ENCODE peak calls at places on chromosomes 3 and 15, in five cellular contexts. One of them, this sample, is unnamed.
A peak's percentile ranks its signal among the peaks of the same experiment; 100 is the strongest.

GRCh38 chr15:99931703-99932603 is 198.7 kb upstream of the LYSMD4 start:
- DNase-seq in kidney: no peak
- DNase-seq in fibroblast of mammary gland: no peak
- DNase-seq in cardiac fibroblast: no peak
- DNase-seq in lower leg skin: peak; percentile 36
- DNase-seq in this sample: peak; percentile 73

GRCh38 chr3:194095464-194095863 is 40.5 kb upstream of the HES1 start:
- DNase-seq in cardiac fibroblast: no peak
- DNase-seq in lower leg skin: peak; percentile 90
- DNase-seq in fibroblast of mammary gland: no peak
- DNase-seq in kidney: peak; percentile 81
- DNase-seq in this sample: no peak

GRCh38 chr3:153129866-153130265 is 32.2 kb upstream of the RAP2B start:
- DNase-seq in kidney: no peak
- DNase-seq in fibroblast of mammary gland: no peak
- DNase-seq in lower leg skin: no peak
- DNase-seq in cardiac fibroblast: no peak
- DNase-seq in this sample: no peak

GRCh38 chr15:67746450-67746849 is 78.9 kb upstream of the SKOR1 start:
- DNase-seq in fibroblast of mammary gland: no peak
- DNase-seq in cardiac fibroblast: no peak
- DNase-seq in lower leg skin: no peak
- DNase-seq in kidney: no peak
- DNase-seq in this sample: no peak

GRCh38 chr15:34754674-34755418 is at the start of gene GJD2:
- DNase-seq in cardiac fibroblast: no peak
- DNase-seq in kidney: peak; percentile 65
- DNase-seq in fibroblast of mammary gland: no peak
- DNase-seq in lower leg skin: no peak
- DNase-seq in this sample: no peak

GRCh38 chr3:142726017-142726416 is 2.2 kb downstream of the TRPC1 start:
- DNase-seq in lower leg skin: no peak
- DNase-seq in cardiac fibroblast: no peak
- DNase-seq in fibroblast of mammary gland: no peak
- DNase-seq in kidney: no peak
- DNase-seq in this sample: no peak

GRCh38 chr3:50170689-50171088 is 15.6 kb downstream of the SEMA3F start:
- DNase-seq in cardiac fibroblast: peak; percentile 90
- DNase-seq in kidney: peak; percentile 93
- DNase-seq in fibroblast of mammary gland: peak; percentile 79
- DNase-seq in lower leg skin: no peak
- DNase-seq in this sample: no peak

GRCh38 chr3:138381950-138382715 is 33.8 kb downstream of the MRAS start:
- DNase-seq in cardiac fibroblast: peak; percentile 61
- DNase-seq in lower leg skin: peak; percentile 92
- DNase-seq in kidney: peak; percentile 93
- DNase-seq in fibroblast of mammary gland: peak; percentile 76
- DNase-seq in this sample: no peak

GRCh38 chr15:89340586-89340985 is 6.0 kb upstream of the POLG start:
- DNase-seq in lower leg skin: no peak
- DNase-seq in cardiac fibroblast: no peak
- DNase-seq in kidney: no peak
- DNase-seq in fibroblast of mammary gland: peak; percentile 6
- DNase-seq in this sample: no peak

GRCh38 chr15:88032787-88033186 is 223.8 kb downstream of the NTRK3 start:
- DNase-seq in kidney: no peak
- DNase-seq in lower leg skin: no peak
- DNase-seq in cardiac fibroblast: no peak
- DNase-seq in fibroblast of mammary gland: peak; percentile 20
- DNase-seq in this sample: no peak

GRCh38 chr15:100083572-100083971 is 258.2 kb downstream of the ADAMTS17 start:
- DNase-seq in lower leg skin: no peak
- DNase-seq in kidney: no peak
- DNase-seq in cardiac fibroblast: no peak
- DNase-seq in fibroblast of mammary gland: no peak
- DNase-seq in this sample: no peak

GRCh38 chr3:134132961-134133360 is 103.2 kb upstream of the SLCO2A1 start:
- DNase-seq in lower leg skin: no peak
- DNase-seq in cardiac fibroblast: peak; percentile 31
- DNase-seq in kidney: no peak
- DNase-seq in fibroblast of mammary gland: peak; percentile 16
- DNase-seq in this sample: no peak

GRCh38 chr3:168398371-168399030 is 302.8 kb upstream of the GOLIM4 start:
- DNase-seq in cardiac fibroblast: peak; percentile 38
- DNase-seq in fibroblast of mammary gland: no peak
- DNase-seq in lower leg skin: no peak
- DNase-seq in kidney: no peak
- DNase-seq in this sample: no peak

GRCh38 chr3:45640091-45640507 is 45.5 kb downstream of the LIMD1 start:
- DNase-seq in fibroblast of mammary gland: no peak
- DNase-seq in lower leg skin: no peak
- DNase-seq in cardiac fibroblast: no peak
- DNase-seq in kidney: no peak
- DNase-seq in this sample: no peak

GRCh38 chr3:194404365-194405140 is 5.5 kb upstream of the GP5 start:
- DNase-seq in kidney: no peak
- DNase-seq in lower leg skin: no peak
- DNase-seq in cardiac fibroblast: peak; percentile 77
- DNase-seq in fibroblast of mammary gland: peak; percentile 65
- DNase-seq in this sample: no peak

GRCh38 chr3:14406762-14407161 is 4.4 kb downstream of the SLC6A6 start:
- DNase-seq in cardiac fibroblast: no peak
- DNase-seq in kidney: no peak
- DNase-seq in fibroblast of mammary gland: no peak
- DNase-seq in lower leg skin: no peak
- DNase-seq in this sample: no peak

GRCh38 chr3:174863488-174863887 is 4.4 kb downstream of the NAALADL2 start:
- DNase-seq in kidney: no peak
- DNase-seq in lower leg skin: no peak
- DNase-seq in fibroblast of mammary gland: no peak
- DNase-seq in cardiac fibroblast: no peak
- DNase-seq in this sample: no peak

GRCh38 chr3:142912440-142913172 is 23.7 kb upstream of the PCOLCE2 start:
- DNase-seq in kidney: no peak
- DNase-seq in cardiac fibroblast: peak; percentile 53
- DNase-seq in lower leg skin: no peak
- DNase-seq in fibroblast of mammary gland: peak; percentile 41
- DNase-seq in this sample: no peak

GRCh38 chr3:18751514-18751913 is 326.4 kb upstream of the SATB1 start:
- DNase-seq in kidney: no peak
- DNase-seq in lower leg skin: no peak
- DNase-seq in cardiac fibroblast: no peak
- DNase-seq in fibroblast of mammary gland: no peak
- DNase-seq in this sample: no peak

GRCh38 chr3:101829878-101830277 is 19.4 kb upstream of the NFKBIZ start:
- DNase-seq in cardiac fibroblast: no peak
- DNase-seq in fibroblast of mammary gland: no peak
- DNase-seq in kidney: no peak
- DNase-seq in lower leg skin: no peak
- DNase-seq in this sample: no peak

GRCh38 chr15:60589253-60589652 is 110.3 kb upstream of the ICE2 start:
- DNase-seq in fibroblast of mammary gland: no peak
- DNase-seq in kidney: peak; percentile 37
- DNase-seq in lower leg skin: no peak
- DNase-seq in cardiac fibroblast: no peak
- DNase-seq in this sample: no peak

GRCh38 chr15:35173444-35174118 is 88.5 kb upstream of the NANOGP8 start:
- DNase-seq in fibroblast of mammary gland: peak; percentile 56
- DNase-seq in lower leg skin: no peak
- DNase-seq in kidney: no peak
- DNase-seq in cardiac fibroblast: peak; percentile 49
- DNase-seq in this sample: no peak

GRCh38 chr3:7518471-7518870 is 657.6 kb downstream of the GRM7 start:
- DNase-seq in cardiac fibroblast: peak; percentile 38
- DNase-seq in lower leg skin: no peak
- DNase-seq in kidney: no peak
- DNase-seq in fibroblast of mammary gland: peak; percentile 4
- DNase-seq in this sample: no peak

GRCh38 chr3:54954019-54954418 is 26.2 kb upstream of the LRTM1 start:
- DNase-seq in lower leg skin: no peak
- DNase-seq in fibroblast of mammary gland: peak; percentile 85
- DNase-seq in kidney: no peak
- DNase-seq in cardiac fibroblast: peak; percentile 77
- DNase-seq in this sample: no peak

GRCh38 chr3:184085389-184085852 is 11.4 kb upstream of the HTR3E start:
- DNase-seq in lower leg skin: no peak
- DNase-seq in cardiac fibroblast: peak; percentile 66
- DNase-seq in kidney: no peak
- DNase-seq in fibroblast of mammary gland: peak; percentile 58
- DNase-seq in this sample: no peak

GRCh38 chr15:94414921-94415320 is 183.6 kb downstream of the MCTP2 start:
- DNase-seq in fibroblast of mammary gland: no peak
- DNase-seq in lower leg skin: no peak
- DNase-seq in kidney: no peak
- DNase-seq in cardiac fibroblast: no peak
- DNase-seq in this sample: no peak

GRCh38 chr15:35740761-35741160 is 194.8 kb upstream of the DPH6 start:
- DNase-seq in fibroblast of mammary gland: peak; percentile 88
- DNase-seq in cardiac fibroblast: peak; percentile 59
- DNase-seq in kidney: no peak
- DNase-seq in lower leg skin: no peak
- DNase-seq in this sample: no peak

GRCh38 chr15:33864360-33865075 is 103.8 kb upstream of the CHRM5 start:
- DNase-seq in lower leg skin: no peak
- DNase-seq in cardiac fibroblast: no peak
- DNase-seq in fibroblast of mammary gland: no peak
- DNase-seq in kidney: no peak
- DNase-seq in this sample: no peak

GRCh38 chr3:160566499-160566898 is 1.1 kb upstream of the KPNA4 start:
- DNase-seq in kidney: no peak
- DNase-seq in lower leg skin: no peak
- DNase-seq in fibroblast of mammary gland: no peak
- DNase-seq in cardiac fibroblast: no peak
- DNase-seq in this sample: no peak

GRCh38 chr3:115161866-115162265 is 14.8 kb upstream of the ZBTB20 start:
- DNase-seq in kidney: no peak
- DNase-seq in fibroblast of mammary gland: no peak
- DNase-seq in cardiac fibroblast: no peak
- DNase-seq in lower leg skin: no peak
- DNase-seq in this sample: no peak

GRCh38 chr3:69009559-69010410 is 3.7 kb downstream of the EOGT start:
- DNase-seq in kidney: no peak
- DNase-seq in fibroblast of mammary gland: peak; percentile 85
- DNase-seq in cardiac fibroblast: peak; percentile 87
- DNase-seq in lower leg skin: no peak
- DNase-seq in this sample: no peak

GRCh38 chr15:70267879-70268278 is 170.2 kb upstream of the TLE3 start:
- DNase-seq in cardiac fibroblast: peak; percentile 51
- DNase-seq in lower leg skin: no peak
- DNase-seq in kidney: no peak
- DNase-seq in fibroblast of mammary gland: peak; percentile 77
- DNase-seq in this sample: no peak

GRCh38 chr3:111610189-111610588 is 15.0 kb upstream of the ZBED2 start:
- DNase-seq in lower leg skin: no peak
- DNase-seq in fibroblast of mammary gland: no peak
- DNase-seq in kidney: no peak
- DNase-seq in cardiac fibroblast: no peak
- DNase-seq in this sample: no peak

GRCh38 chr3:294581-294980 is 98.0 kb downstream of the CHL1 start:
- DNase-seq in kidney: no peak
- DNase-seq in lower leg skin: no peak
- DNase-seq in cardiac fibroblast: no peak
- DNase-seq in fibroblast of mammary gland: no peak
- DNase-seq in this sample: no peak

GRCh38 chr3:38128303-38128655 is 8.6 kb downstream of the ACAA1 start:
- DNase-seq in kidney: no peak
- DNase-seq in cardiac fibroblast: no peak
- DNase-seq in lower leg skin: peak; percentile 75
- DNase-seq in fibroblast of mammary gland: no peak
- DNase-seq in this sample: peak; percentile 38

GRCh38 chr3:64355473-64355872 is 130.2 kb upstream of the PRICKLE2 start:
- DNase-seq in lower leg skin: no peak
- DNase-seq in fibroblast of mammary gland: peak; percentile 50
- DNase-seq in cardiac fibroblast: peak; percentile 59
- DNase-seq in kidney: peak; percentile 76
- DNase-seq in this sample: no peak

DNA sequence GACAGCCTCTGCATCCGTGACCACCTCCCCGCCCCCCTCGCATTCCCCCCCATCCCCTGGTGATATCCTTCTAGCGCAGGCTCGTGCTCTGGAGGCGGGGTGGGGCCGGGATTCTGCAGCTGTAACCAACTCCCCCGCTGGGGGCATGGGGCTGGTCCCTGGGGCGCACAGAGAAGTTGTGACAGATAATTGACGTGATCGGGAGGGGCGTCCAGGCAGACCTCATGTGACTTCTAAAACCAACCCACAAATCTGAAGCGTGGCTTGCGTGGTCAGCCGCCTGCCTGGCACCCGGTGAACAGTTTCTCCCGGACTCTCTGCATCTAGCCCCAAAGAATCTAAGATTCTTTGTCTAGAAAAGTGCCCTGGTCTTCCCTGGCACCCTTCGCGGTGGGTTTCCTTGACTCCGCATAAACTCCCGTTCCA is 100.6 kb upstream of the IGF1R start:
- DNase-seq in fibroblast of mammary gland: peak; percentile 33
- DNase-seq in lower leg skin: peak; percentile 94
- DNase-seq in cardiac fibroblast: no peak
- DNase-seq in kidney: peak; percentile 73
- DNase-seq in this sample: no peak
- TF ChIP-seq CTCF in fibroblast of mammary gland: no peak
- TF ChIP-seq CTCF in lower leg skin: no peak
- TF ChIP-seq CTCF in cardiac fibroblast: no peak
- TF ChIP-seq CTCF in kidney: no peak
- TF ChIP-seq CTCF in this sample: no peak

DNA sequence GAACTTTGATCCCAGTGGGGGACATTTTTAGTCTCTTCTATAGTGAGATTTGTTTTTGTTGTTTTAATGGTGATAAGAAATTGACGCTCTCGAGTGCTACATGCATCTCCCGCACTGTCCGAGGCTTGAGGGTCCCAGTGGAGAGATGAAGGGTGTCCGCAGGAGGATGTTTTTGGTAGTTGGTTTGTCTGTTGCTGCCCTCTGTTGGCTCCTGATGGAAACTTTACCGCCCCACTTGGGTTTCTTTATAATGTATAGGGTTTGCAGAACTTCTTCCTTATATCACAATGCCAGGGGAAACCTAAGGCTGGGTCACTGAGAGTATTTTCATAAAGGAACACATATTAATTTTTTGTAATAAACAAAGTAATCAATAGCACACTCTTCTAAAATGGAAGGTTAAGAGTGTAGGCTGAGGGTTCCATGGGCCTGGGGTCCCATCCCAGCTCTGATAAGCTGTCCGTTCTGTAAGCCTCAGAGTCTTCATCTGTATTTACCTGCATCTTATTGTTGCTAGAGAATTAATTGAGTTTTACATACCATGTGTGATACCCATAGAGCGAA is 185.3 kb upstream of the FEZF2 start:
- DNase-seq in fibroblast of mammary gland: peak; percentile 39
- DNase-seq in kidney: no peak
- DNase-seq in cardiac fibroblast: peak; percentile 38
- DNase-seq in lower leg skin: no peak
- DNase-seq in this sample: no peak
- TF ChIP-seq CTCF in fibroblast of mammary gland: peak; percentile 52
- TF ChIP-seq CTCF in kidney: no peak
- TF ChIP-seq CTCF in cardiac fibroblast: peak; percentile 64
- TF ChIP-seq CTCF in lower leg skin: no peak
- TF ChIP-seq CTCF in this sample: peak; percentile 67

GRCh38 chr3:11331101-11331500 is 58.9 kb downstream of the ATG7 start:
- DNase-seq in cardiac fibroblast: peak; percentile 66
- DNase-seq in lower leg skin: no peak
- DNase-seq in kidney: no peak
- DNase-seq in fibroblast of mammary gland: peak; percentile 39
- DNase-seq in this sample: no peak
- TF ChIP-seq CTCF in cardiac fibroblast: no peak
- TF ChIP-seq CTCF in lower leg skin: no peak
- TF ChIP-seq CTCF in kidney: no peak
- TF ChIP-seq CTCF in fibroblast of mammary gland: no peak
- TF ChIP-seq CTCF in this sample: no peak

GRCh38 chr3:47664519-47664918 is 85.9 kb upstream of the CSPG5 start:
- DNase-seq in cardiac fibroblast: peak; percentile 18
- DNase-seq in fibroblast of mammary gland: peak; percentile 25
- DNase-seq in kidney: no peak
- DNase-seq in lower leg skin: no peak
- DNase-seq in this sample: no peak
- TF ChIP-seq CTCF in cardiac fibroblast: peak; percentile 35
- TF ChIP-seq CTCF in fibroblast of mammary gland: peak; percentile 28
- TF ChIP-seq CTCF in kidney: no peak
- TF ChIP-seq CTCF in lower leg skin: no peak
- TF ChIP-seq CTCF in this sample: peak; percentile 37